ENCODE peak calls at places on chromosomes 12 and 14, in four cellular contexts. S, T, R and P are unnamed samples.
A peak's percentile ranks its signal among the peaks of the same experiment; 100 is the strongest.

GRCh38 chr14:91113829-91114078 is at the start of gene DGLUCY:
- DNase-seq in S (peak; percentile 86), T (no peak), R (peak; percentile 80), P (no peak)

GRCh38 chr12:64178122-64178521 is 44.0 kb downstream of the KICS2 start:
- DNase-seq in S (peak; percentile 86), T (peak; percentile 84), R (peak; percentile 78), P (no peak)

GRCh38 chr14:31937730-31938346 is 139.3 kb upstream of the ARHGAP5 start:
- DNase-seq in S (peak; percentile 64), T (peak; percentile 69), R (peak; percentile 62), P (no peak)

GRCh38 chr14:80491131-80491530 is 279.8 kb upstream of the DIO2 start:
- DNase-seq in S (peak; percentile 54), T (peak; percentile 78), R (peak; percentile 41), P (no peak)

GRCh38 chr12:3176754-3177153 is 99.6 kb downstream of the TSPAN9 start:
- DNase-seq in S (no peak), T (no peak), R (no peak), P (no peak)

GRCh38 chr12:45354399-45354798 is 138.5 kb downstream of the ANO6 start:
- DNase-seq in S (no peak), T (no peak), R (no peak), P (no peak)

GRCh38 chr12:62764251-62764650 is 170.7 kb downstream of the PPM1H start:
- DNase-seq in S (no peak), T (no peak), R (no peak), P (no peak)

GRCh38 chr12:82411561-82412230 is 53.4 kb downstream of the METTL25 start:
- DNase-seq in S (no peak), T (peak; percentile 12), R (no peak), P (no peak)

GRCh38 chr14:55383541-55384140 is 28.0 kb downstream of the ATG14 start:
- DNase-seq in S (peak; percentile 20), T (no peak), R (no peak), P (no peak)

GRCh38 chr12:4881665-4882064 is 28.0 kb upstream of the KCNA1 start:
- DNase-seq in S (no peak), T (no peak), R (no peak), P (no peak)

GRCh38 chr14:104731249-104731924 is 7.4 kb downstream of the ADSS1 start:
- DNase-seq in S (no peak), T (no peak), R (no peak), P (no peak)
- TF ChIP-seq CTCF in S (peak; percentile 33), T (peak; percentile 56), R (peak; percentile 39), P (peak; percentile 13)

DNA sequence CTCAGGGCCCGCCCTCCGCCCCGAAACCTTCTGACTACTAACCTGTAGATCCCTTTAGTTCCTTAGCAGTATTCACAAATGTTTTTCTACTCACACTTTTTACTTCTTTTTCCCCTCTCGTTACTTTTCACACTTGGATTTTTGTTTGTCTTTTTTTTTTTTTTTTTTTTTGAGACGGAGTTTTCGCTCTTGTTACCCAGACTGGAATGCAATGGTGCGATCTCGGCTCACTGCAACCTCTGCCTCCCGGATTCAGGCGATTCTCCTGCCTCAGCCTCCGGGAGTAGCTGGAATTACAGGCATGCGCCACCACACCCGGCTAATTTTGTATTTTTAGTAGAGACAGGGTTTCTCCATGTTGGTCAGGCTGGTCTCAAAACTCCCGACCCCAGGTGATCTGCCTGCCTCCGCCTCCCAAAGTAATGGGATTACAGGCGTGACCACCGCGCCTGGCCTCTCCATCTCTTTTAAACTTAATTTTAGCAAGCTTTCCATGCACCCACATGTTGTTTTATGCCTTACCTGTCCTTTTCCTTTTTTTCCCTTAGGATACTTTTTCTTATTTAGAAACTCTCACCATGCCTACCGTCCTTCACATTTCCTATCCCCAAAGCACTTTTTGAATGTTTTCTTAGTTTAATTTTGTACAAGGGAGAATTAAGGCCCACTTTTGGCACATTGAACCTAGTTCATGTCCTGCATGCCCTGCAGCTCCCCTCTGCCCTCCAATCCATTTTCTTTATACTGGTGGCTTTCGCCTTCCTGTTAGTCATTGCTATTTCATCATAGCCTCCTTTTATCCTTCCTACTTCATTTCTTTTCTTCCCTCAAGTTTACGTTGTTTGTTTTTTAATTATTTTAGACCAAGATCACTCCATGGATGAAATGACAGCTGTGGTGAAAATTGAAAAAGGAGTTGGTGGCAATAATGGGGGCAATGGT is 1.1 kb downstream of the SP1 start:
- DNase-seq in S (peak; percentile 63), T (peak; percentile 64), R (peak; percentile 61), P (no peak)
- TF ChIP-seq CTCF in S (no peak), T (no peak), R (no peak), P (no peak)

DNA sequence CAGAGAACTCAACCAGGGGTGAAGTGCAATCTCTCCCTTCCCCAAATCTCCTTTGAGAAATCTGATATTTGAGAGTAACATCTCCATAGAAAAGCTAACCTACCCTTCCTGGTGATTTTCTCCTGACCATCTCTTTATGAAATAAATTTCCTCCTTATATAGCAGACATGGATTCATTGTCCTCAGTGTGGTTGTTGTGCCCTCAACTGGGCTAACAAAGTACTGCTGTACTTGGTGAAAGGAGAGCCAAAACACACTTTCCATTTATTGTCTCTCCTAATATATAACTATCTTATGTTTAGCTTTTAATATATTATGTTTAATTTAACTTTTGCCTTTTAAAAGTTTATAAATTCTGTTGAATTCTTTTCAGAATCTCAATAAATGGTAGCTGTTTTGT is 65.1 kb upstream of the SLCO1B1 start:
- DNase-seq in S (peak; percentile 6), T (peak; percentile 61), R (peak; percentile 9), P (peak; percentile 46)
- TF ChIP-seq CTCF in S (peak; percentile 18), T (peak; percentile 64), R (peak; percentile 34), P (peak; percentile 89)

GRCh38 chr12:89225808-89226368 is 126.4 kb downstream of the DUSP6 start:
- DNase-seq in S (peak; percentile 88), T (peak; percentile 92), R (peak; percentile 96), P (peak; percentile 91)
- TF ChIP-seq CTCF in S (no peak), T (no peak), R (no peak), P (no peak)

DNA sequence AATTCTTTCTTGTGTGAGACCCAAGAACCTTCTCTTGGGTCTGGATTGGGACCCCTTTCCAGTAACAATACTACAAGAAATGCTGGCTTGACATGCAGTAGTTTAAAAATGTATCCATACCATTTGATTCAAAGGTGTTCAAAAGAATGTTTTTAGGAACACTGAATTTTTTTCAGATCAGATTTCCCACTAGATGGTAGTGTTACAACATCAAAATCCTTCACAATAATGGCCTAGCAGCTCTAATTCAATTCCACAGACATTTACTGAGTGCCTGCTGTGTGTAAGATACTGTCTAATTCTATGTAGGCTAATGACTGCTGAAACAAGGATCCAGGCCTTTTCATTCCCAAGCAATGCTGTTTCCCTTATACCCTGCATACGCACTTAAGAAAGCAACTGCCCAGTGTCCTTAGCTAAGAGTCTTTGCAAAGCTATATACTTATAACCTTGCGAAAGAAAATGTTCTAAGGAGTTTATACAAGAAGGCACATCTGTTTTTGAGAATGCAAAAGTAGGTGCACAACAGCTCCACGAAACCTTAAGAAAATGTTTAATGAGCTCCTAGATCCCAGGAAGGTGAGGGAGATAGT is 50.7 kb upstream of the PKP2 start:
- DNase-seq in S (peak; percentile 34), T (peak; percentile 62), R (peak; percentile 31), P (peak; percentile 23)
- TF ChIP-seq CTCF in S (peak; percentile 8), T (no peak), R (no peak), P (peak; percentile 62)